ENCODE peak calls at places on chromosome 19, in four cellular contexts. M is prostate gland, J is thyroid gland, I is uterus. C is an unnamed sample.
A peak's percentile ranks its signal among the peaks of the same experiment; 100 is the strongest.

GRCh38 chr19:44987148-44987675 is 14.1 kb upstream of the RELB start:
- DNase-seq in M (no peak), J (no peak), I (no peak), C (no peak)

GRCh38 chr19:49676136-49676689 is 858 bp upstream of the PRMT1 start:
- DNase-seq in M (peak; percentile 75), J (peak; percentile 85), I (peak; percentile 86), C (no peak)

GRCh38 chr19:35556846-35557538 is 6.5 kb downstream of the ATP4A start:
- DNase-seq in M (no peak), J (no peak), I (no peak), C (no peak)

GRCh38 chr19:45428385-45429231 is 4.9 kb upstream of the ERCC1 start:
- DNase-seq in M (no peak), J (peak; percentile 23), I (peak; percentile 70), C (no peak)

GRCh38 chr19:19230999-19231398 is 19.2 kb downstream of the NCAN start:
- DNase-seq in M (no peak), J (no peak), I (no peak), C (no peak)

GRCh38 chr19:6489278-6490061 is 7.9 kb upstream of the DENND1C start:
- DNase-seq in M (no peak), J (no peak), I (no peak), C (no peak)

GRCh38 chr19:46927893-46928292 is 67.1 kb downstream of the ARHGAP35 start:
- DNase-seq in M (no peak), J (no peak), I (no peak), C (no peak)

GRCh38 chr19:13884726-13885591 is 8.0 kb downstream of the NANOS3 start:
- DNase-seq in M (peak; percentile 49), J (peak; percentile 67), I (no peak), C (no peak)

GRCh38 chr19:47598407-47599349 is 10.3 kb upstream of the BICRA start:
- DNase-seq in M (peak; percentile 25), J (peak; percentile 17), I (peak; percentile 75), C (peak; percentile 95)

GRCh38 chr19:33825556-33825955 is 28.9 kb downstream of the KCTD15 start:
- DNase-seq in M (no peak), J (no peak), I (no peak), C (no peak)

GRCh38 chr19:48395170-48395455 is 1.6 kb downstream of the GRIN2D start:
- DNase-seq in M (no peak), J (no peak), I (no peak), C (no peak)

GRCh38 chr19:5831152-5831551 is 8.3 kb downstream of the FUT6 start:
- DNase-seq in M (no peak), J (no peak), I (no peak), C (no peak)

GRCh38 chr19:13138916-13139198 is 11.3 kb downstream of the STX10 start:
- DNase-seq in M (no peak), J (no peak), I (no peak), C (no peak)

GRCh38 chr19:31350693-31351211 is 1.5 kb upstream of the TSHZ3 start:
- DNase-seq in M (peak; percentile 42), J (peak; percentile 64), I (peak; percentile 69), C (no peak)

GRCh38 chr19:8311461-8312260 is 3.5 kb upstream of the CD320 start:
- DNase-seq in M (peak; percentile 63), J (no peak), I (no peak), C (no peak)

GRCh38 chr19:36748431-36749275 is 24.0 kb downstream of the ZNF850 start:
- DNase-seq in M (no peak), J (no peak), I (no peak), C (no peak)

GRCh38 chr19:55481148-55482127 is 3.5 kb upstream of the NAT14 start:
- DNase-seq in M (no peak), J (no peak), I (no peak), C (no peak)

GRCh38 chr19:40424637-40425449 is 949 bp downstream of the SERTAD1 start:
- DNase-seq in M (no peak), J (peak; percentile 32), I (no peak), C (no peak)

DNA sequence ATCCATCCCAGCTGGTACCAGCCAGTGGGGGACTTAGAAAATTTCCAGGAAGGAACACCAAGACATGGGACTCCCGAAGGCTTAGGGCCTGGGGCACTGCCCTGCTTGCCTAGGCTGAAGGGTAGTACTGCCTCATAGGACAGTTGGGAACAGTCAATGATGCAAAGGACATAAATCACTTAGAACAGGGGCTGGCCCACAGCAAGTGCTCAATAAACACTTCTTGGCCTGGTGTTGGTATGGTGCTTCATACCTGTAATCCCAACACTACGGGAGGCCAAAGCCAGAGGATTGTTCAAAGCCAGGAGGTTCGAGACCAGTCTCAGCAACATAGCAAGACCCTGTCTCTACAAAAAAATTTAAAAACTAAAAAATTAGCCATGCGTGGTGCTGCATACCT is 5.8 kb downstream of the KEAP1 start:
- DNase-seq in M (no peak), J (no peak), I (no peak), C (no peak)
- H3K4me3 ChIP-seq in M (no peak overlapping the region), J (no peak overlapping the region), I (no peak overlapping the region), C (no peak overlapping the region)

GRCh38 chr19:21505459-21506393 is at the start of gene ZNF429:
- DNase-seq in M (peak; percentile 93), J (peak; percentile 95), I (peak; percentile 91), C (peak; percentile 98)
- TF ChIP-seq CTCF in M (no peak), J (no peak), I (no peak), C (no peak)

GRCh38 chr19:38685666-38686529 is 38.4 kb downstream of the ACTN4 start:
- DNase-seq in M (no peak), J (peak; percentile 49), I (no peak), C (no peak)

GRCh38 chr19:38684862-38685665 is 37.6 kb downstream of the ACTN4 start:
- DNase-seq in M (no peak), J (no peak), I (no peak), C (no peak)

GRCh38 chr19:38684078-38684861 is 36.8 kb downstream of the ACTN4 start:
- DNase-seq in M (peak; percentile 65), J (peak; percentile 31), I (peak; percentile 80), C (no peak)

GRCh38 chr19:38687837-38688378 is 40.5 kb downstream of the ACTN4 start:
- DNase-seq in M (no peak), J (no peak), I (no peak), C (no peak)

DNA sequence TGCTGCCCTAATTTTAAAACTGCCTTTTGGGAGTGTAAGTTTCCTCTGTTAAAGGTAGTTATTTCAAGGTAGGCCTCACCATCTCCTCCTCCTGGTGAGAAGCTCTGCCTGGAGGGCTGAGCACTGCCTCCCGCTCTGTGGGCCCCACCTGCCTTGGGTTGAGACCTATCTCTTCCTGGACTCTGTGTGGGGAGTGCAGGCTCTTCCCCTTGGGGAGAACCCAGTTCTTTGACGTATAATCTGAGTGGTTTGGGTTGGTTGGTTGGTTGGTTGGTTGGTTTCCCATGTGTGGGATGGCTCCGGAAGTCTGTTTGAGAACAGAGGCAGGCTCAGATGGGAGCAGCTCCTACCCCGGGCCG is 39.1 kb downstream of the ACTN4 start:
- DNase-seq in M (no peak), J (no peak), I (no peak), C (no peak)
- TF ChIP-seq POLR2A in M (no peak), J (no peak), I (no peak), C (no peak)

DNA sequence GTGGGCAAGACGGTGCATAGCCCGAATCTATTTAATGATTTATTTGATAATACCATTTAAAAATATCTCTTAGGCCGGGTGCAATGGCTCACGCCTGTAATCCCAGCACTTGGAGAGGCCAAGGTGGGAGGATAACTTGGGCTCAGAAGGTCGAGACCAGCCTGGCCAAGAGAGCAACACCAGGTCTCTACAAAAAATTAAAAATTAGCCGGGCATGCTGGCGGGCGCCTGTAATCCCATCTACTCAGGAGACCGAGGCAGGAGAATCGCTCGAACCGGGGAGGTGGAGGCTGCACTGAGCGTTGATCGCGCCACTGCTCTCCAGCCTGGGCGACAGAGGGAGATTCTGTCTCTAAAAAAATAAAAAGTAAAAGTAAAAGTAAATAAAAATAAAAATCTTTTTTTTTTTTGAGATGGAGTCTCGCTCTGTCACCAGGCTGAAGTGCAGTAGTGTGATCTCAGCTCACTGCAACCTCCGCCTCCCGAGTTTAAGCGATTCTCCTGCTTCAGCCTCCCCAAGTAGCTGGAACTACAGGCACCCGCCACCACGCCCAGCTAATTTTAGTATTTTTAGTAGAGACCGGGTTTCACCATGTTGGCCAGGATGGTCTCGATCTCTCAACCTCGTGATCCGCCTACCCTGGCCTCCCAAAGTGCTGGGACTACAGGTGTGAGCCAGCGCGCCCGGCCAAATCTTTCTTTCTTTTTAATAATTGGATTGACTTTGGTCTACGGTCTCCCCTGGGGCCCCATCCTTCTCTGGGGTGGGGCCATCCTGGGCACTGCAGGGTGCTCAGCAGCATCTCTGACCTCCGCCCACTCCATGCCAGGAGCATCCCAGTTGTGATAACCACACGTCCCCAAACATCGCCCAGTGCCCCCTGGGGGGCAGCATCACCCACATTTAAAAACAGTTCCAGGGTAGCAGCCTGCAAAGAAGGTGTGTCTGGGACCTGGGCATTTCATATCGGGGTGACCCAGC is 90.7 kb downstream of the GNG7 start:
- DNase-seq in M (no peak), J (no peak), I (no peak), C (no peak)
- H3K4me3 ChIP-seq in M (peak overlapping the region; percentile 28), J (peak overlapping the region; percentile 30), I (no peak overlapping the region), C (peak overlapping the region; percentile 51)

DNA sequence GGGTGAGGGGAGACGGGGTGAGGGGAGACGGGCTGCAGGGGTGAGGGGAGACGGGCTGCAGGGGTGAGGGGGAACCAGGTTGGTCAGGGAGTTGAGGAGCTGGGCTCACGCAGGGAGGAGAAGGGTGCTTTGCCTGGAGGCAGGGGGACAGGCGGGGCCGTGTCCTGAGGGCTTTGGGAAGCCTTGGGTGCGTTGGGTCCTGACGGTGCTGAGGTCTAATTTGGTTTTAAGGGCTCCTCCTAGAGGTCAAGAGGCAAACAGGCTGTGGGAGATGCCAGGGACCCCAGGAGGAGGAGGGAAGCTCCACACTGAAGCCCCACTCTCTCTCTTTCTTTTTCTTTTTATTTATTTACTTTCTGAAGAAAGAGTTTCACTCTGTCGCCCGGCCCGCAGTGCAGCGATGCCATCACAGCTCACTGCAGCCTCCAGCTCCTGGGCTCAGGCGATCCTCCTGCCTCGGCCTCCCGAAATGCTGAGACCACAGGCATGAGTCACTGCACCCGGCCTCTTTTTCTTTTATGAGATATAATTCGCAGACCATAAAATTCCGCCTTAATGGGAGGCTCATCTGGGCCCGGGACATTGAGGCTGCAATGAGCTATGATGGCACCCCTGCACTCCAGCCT is 9.3 kb upstream of the MISP start:
- DNase-seq in M (no peak), J (no peak), I (no peak), C (no peak)
- TF ChIP-seq CTCF in M (no peak), J (no peak), I (no peak), C (no peak)

DNA sequence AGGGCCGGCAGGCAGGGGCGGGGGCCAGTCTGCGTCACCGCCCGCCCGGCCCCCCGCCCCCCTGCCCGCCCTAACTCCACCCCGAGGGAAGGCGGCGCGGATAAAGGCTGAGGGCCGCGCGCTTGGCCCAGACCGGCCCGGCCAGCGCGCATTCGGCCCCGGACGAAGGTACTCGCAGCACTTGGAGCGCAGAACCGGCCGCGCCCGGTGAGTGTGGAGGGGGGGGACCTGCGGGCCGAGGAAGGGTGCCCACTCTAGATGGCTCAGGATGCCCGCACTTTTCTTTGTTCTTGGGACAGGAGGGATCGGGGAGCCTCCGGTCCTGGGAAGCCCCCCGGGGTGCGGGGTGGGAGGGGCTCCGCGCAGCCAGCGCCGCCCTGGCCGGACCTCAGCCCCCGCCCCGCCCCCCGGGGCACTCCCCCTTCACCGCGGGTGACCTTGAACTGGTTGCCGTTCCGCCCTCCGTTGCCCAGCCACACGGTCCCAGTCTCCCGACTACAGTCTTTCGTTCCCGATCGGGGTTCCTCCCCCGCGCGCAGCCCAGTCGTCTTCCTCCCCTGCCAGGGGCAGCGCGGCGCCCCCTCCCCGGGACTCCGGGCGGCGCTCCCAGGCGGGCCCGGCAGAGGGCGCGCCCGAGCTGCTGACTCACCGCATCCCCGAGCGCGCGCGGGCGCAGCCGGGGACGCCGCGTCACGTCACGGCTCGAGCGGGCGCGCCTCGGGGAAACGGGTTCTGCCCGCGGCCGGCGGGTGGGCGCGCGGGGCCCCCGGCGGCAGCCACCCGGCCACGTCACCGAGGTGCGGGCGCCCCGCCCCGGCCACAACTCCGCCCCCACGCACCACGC is at the start of gene MIDN:
- DNase-seq in M (peak; percentile 79), J (peak; percentile 83), I (peak; percentile 87), C (peak; percentile 96)
- TF ChIP-seq POLR2A in M (peak; percentile 88), J (peak; percentile 96), I (peak; percentile 79), C (peak; percentile 94)

C was measured in esophagus muscularis mucosa.